ENCODE peak calls at places on chromosomes 12 and 14, in six cellular contexts. P is Peyer's patch, K is esophagus squamous epithelium, E is adrenal gland, R is H54, N is lower leg skin. S is an unnamed sample.

GRCh38 chr14:54922598-54922997 is 20.0 kb upstream of the GCH1 start:
- DNase-seq in N (no peak), R (no peak), K (no peak), E (no peak), P (no peak), S (no peak)

GRCh38 chr14:105261781-105262180 is 13.4 kb downstream of the BTBD6 start:
- DNase-seq in N (no peak), K (no peak), R (no peak), P (no peak), E (no peak), S (no peak)

GRCh38 chr12:40618621-40619020 is 73.6 kb upstream of the CNTN1 start:
- DNase-seq in K (no peak), R (no peak), E (no peak), P (no peak), N (no peak), S (no peak)

GRCh38 chr12:46562625-46563228 is 190.2 kb upstream of the SLC38A2 start:
- DNase-seq in P (no peak), N (no peak), R (no peak), K (no peak), E (no peak), S (no peak)

GRCh38 chr14:97408937-97409860 is 612.0 kb downstream of the VRK1 start:
- DNase-seq in N (peak), P (no peak), R (no peak), E (no peak), K (no peak), S (no peak)

GRCh38 chr12:42474391-42474790 is 115.2 kb downstream of the PRICKLE1 start:
- DNase-seq in N (no peak), E (no peak), R (peak), K (no peak), P (no peak), S (no peak)

GRCh38 chr14:102523200-102524025 is 13.8 kb upstream of the ANKRD9 start:
- DNase-seq in E (no peak), P (no peak), R (no peak), N (no peak), K (no peak), S (no peak)

GRCh38 chr14:81245771-81246170 is 25.0 kb upstream of the GTF2A1 start:
- DNase-seq in P (no peak), K (no peak), N (no peak), R (no peak), E (no peak), S (no peak)

GRCh38 chr12:2813573-2814185 is 1.2 kb downstream of the ITFG2 start:
- DNase-seq in R (peak), K (no peak), P (peak), E (peak), N (no peak), S (peak)

GRCh38 chr14:22907429-22907828 is 11.5 kb downstream of the RBM23 start:
- DNase-seq in K (no peak), E (no peak), P (no peak), N (no peak), R (no peak), S (no peak)

GRCh38 chr12:3881208-3881980 is 8.2 kb upstream of the PARP11 start:
- DNase-seq in R (no peak), E (no peak), K (no peak), P (no peak), N (no peak), S (no peak)

GRCh38 chr14:104366931-104367810 is 212.4 kb upstream of the C14orf180 start:
- DNase-seq in K (no peak), N (no peak), R (no peak), E (no peak), P (no peak), S (no peak)

GRCh38 chr14:104136472-104137296 is 1.7 kb upstream of the KIF26A start:
- DNase-seq in R (no peak), P (no peak), N (peak), K (no peak), E (no peak), S (peak)

GRCh38 chr12:84910549-84911241 is 1.9 kb downstream of the SLC6A15 start:
- DNase-seq in R (no peak), P (no peak), E (no peak), K (no peak), N (no peak), S (no peak)

GRCh38 chr12:111692575-111693210 is 6.8 kb downstream of the ACAD10 start:
- DNase-seq in K (no peak), E (no peak), N (no peak), R (no peak), P (no peak), S (peak)

GRCh38 chr12:39779768-39780340 is 160.3 kb upstream of the ABCD2 start:
- DNase-seq in K (no peak), N (no peak), R (no peak), E (no peak), P (no peak), S (no peak)

GRCh38 chr14:84403585-84403984 is 1126.4 kb upstream of the FLRT2 start:
- DNase-seq in N (no peak), P (no peak), K (no peak), E (no peak), R (no peak), S (no peak)

GRCh38 chr14:54772451-54772881 is 130.2 kb downstream of the GCH1 start:
- DNase-seq in K (no peak), P (no peak), N (no peak), E (no peak), R (no peak), S (no peak)

GRCh38 chr14:84523746-84524145 is 1006.2 kb upstream of the FLRT2 start:
- DNase-seq in R (no peak), P (no peak), N (no peak), E (no peak), K (no peak), S (no peak)

GRCh38 chr14:48690349-48690748 is 895.8 kb downstream of the RPS29 start:
- DNase-seq in K (no peak), P (no peak), E (no peak), N (no peak), R (no peak), S (no peak)

GRCh38 chr12:124754949-124755800 is 108.5 kb downstream of the SCARB1 start:
- DNase-seq in E (peak), R (no peak), N (peak), P (peak), K (no peak), S (no peak)

GRCh38 chr14:32473476-32473875 is 144.4 kb downstream of the AKAP6 start:
- DNase-seq in P (no peak), R (no peak), N (peak), E (no peak), K (no peak), S (no peak)

GRCh38 chr14:24443053-24443683 is 592 bp upstream of the SDR39U1 start:
- DNase-seq in P (no peak), N (peak), R (no peak), E (no peak), K (no peak), S (no peak)
- TF ChIP-seq POLR2A in P (no peak), N (no peak), R (no peak), E (no peak), K (no peak), S (peak)

GRCh38 chr14:72521045-72521444 is 372.9 kb downstream of the DPF3 start:
- DNase-seq in K (no peak), E (no peak), P (no peak), N (no peak), R (no peak), S (no peak)
- TF ChIP-seq POLR2A in K (no peak), E (no peak), P (no peak), N (no peak), R (no peak), S (no peak)

DNA sequence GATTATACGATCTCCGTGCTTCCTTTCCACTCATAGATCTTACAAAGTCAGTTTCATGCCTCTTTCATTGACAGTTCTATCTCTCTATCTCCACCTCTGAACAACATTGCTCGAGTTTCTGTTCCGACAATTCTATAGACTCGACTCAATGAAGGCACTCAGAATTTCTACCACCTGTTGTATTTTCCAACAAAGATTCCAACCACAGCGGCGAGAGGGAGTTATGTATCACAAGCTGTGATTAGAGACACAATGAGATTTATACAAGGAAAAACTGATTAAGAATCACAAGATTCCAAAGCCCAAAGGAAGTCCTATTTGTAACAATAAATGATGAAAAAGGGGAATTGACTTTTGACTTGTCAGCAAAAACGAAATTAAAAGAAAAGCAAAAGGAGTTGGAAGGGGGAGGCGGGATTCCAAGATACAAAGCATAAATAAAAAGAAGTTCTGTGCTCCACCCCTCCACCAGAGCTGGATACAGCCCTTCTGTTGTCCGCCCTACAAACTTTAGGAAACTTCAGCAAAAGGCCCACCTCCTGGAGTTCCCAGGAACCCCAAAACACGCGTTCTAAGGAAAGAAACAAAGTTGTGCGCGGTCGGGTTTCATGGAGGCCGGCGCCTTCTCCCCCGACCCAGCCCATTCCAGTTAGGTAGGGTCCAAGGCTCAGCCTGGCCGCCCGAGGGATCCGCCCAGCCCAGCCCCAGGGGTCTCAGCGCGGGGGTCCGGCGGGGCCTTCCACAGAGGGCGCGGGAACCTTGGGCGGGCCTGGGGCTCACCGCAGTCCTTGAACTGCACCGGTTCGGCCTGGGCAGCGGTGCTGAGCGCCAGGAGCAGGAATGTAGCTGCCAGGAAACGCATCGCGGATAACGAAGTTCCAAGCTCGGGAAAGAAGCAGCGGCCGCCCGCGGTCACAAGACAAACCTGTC is at the start of gene NPC2:
- DNase-seq in R (no peak), K (no peak), P (no peak), E (no peak), N (no peak), S (peak)
- TF ChIP-seq POLR2A in R (peak), K (no peak), P (peak), E (peak), N (no peak), S (no peak)

DNA sequence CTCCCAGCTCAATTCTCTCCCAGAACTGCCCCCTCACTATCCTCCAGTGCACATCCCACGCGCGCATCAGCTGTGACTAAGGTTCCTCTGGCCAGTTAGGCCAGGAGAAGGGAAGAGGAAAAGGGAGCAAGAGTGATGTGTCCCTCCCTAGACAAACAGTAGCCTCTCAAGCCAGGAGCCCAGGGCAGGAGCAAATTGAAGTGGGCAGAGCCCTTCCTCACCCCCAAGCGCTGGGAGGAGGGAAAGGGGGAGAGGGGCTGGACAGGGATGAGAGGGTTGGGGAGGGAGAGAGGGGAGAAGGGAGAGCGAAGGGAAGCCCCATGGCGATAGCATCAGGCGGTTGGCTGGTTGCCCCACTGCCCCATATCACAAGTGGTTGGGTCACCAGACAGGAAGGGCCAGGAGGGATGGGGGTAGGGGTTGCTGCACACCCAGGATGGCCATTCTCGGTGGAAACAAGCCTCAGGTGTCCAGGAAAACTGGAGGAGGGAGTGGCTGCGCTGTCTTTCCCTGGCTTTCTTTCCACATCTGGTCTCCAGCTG is 1.1 kb downstream of the CD63 start:
- DNase-seq in N (peak), P (no peak), R (no peak), E (peak), K (no peak), S (peak)
- TF ChIP-seq POLR2A in N (no peak), P (no peak), R (no peak), E (no peak), K (no peak), S (peak)

DNA sequence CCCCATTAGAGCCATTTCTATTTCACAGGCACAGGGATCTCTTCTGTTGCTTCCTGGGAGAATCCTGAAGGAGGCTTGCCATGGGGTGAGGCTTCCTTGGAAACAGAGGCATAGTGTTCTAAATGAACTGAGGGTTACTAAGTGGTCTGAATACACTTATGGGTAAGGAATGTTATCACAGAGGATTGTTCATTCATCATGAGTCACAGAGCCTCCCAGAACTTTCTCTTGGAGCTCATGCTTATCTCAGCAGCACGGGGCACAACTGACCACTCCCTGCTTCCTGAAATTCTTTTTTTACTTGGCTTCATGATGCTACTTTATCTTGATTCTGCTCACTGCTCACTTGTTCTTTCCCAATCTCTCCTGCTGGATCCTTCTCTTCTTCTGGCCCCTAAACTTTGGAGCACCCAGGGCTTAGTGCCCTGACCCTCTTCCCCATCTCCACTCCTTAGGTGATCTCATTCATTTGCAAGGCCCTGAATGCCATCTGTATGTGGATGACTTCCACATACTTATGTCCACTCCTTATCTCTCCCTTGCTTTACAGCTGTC is 57.9 kb downstream of the ANO6 start:
- DNase-seq in N (no peak), P (no peak), R (peak), K (no peak), E (peak), S (peak)
- TF ChIP-seq POLR2A in N (no peak), P (no peak), R (no peak), K (no peak), E (no peak), S (no peak)

DNA sequence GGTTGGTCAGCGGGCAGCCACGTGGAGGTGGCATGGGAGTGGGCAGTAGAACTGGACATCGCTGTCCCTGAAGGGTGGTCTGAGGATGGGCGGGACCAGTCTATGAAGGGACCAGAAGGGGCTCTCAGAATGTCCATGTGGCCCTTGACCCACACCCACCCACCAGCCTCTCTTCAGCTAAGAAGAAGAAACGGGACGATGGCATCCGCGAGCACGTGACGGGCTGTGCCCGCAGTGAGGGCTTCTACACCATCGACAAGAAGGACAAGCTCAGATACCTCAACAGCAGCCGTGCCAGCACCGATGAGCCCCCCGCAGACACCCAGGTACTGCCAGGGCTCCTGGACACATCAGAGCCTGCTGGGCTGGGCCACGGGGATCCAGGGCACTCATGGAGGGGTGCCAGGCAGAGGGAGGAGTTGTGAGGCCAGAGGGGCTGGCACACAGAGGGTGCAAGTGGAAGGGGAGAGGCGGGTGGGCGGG is 21.3 kb downstream of the SETD1B start:
- DNase-seq in K (no peak), E (no peak), P (no peak), R (no peak), N (no peak), S (no peak)
- TF ChIP-seq POLR2A in K (no peak), E (no peak), P (no peak), R (no peak), N (no peak), S (no peak)

GRCh38 chr14:68974759-68975347 is 4.2 kb downstream of the ACTN1 start:
- DNase-seq in P (no peak), E (no peak), K (no peak), R (no peak), N (no peak), S (no peak)

GRCh38 chr14:68976160-68977067 is 2.7 kb downstream of the ACTN1 start:
- DNase-seq in R (no peak), K (no peak), P (no peak), N (peak), E (no peak), S (no peak)

GRCh38 chr14:68973639-68974038 is 5.5 kb downstream of the ACTN1 start:
- DNase-seq in K (no peak), R (no peak), E (no peak), N (no peak), P (no peak), S (no peak)

GRCh38 chr14:68977137-68977740 is 1.9 kb downstream of the ACTN1 start:
- DNase-seq in N (no peak), P (no peak), E (no peak), K (no peak), R (no peak), S (no peak)

GRCh38 chr14:68975667-68976066 is 3.4 kb downstream of the ACTN1 start:
- DNase-seq in E (no peak), R (no peak), P (no peak), K (no peak), N (peak), S (no peak)
- TF ChIP-seq POLR2A in E (no peak), R (no peak), P (no peak), K (no peak), N (no peak), S (no peak)

DNA sequence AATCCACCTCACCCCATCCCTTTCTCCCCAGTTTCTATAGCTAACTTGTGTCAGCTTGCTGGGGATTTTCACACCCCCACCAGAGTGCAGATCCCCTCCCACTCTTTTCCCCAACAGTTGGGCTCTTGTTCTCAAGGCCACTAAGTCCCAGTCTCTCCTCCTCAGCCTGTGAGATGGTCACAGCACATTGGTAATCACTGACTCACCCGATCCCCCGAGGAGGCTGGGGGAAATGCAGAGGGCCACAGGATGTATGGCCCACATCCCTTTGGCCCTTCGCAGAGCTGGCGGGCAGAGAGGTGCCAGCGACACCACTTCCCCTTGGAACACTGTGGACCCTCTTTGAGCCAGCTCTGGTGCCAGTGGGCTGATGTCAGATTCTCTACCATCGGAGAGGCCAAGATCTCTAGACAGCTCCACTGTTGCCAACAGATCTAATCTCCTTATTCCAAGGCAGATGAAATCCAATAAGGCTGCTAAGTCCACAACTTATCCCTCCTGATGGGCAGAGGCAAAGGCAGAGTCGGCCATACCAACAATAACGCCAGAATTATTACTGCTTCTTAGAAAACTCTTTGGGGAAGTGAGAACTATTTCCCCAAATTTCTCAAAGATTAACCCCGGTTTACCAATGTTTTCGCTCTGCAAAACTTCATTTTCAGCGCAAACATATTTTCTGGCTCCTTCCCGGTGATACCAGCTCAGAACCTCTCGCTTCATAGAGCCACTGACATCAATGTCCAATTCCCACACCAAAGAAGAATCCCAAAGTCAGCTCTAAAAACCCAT is 1.5 kb downstream of the FMNL3 start:
- DNase-seq in P (peak), R (peak), K (no peak), E (peak), N (peak), S (peak)
- TF ChIP-seq POLR2A in P (no peak), R (peak), K (no peak), E (no peak), N (no peak), S (no peak)